ENCODE peak calls at places on chromosomes 6 and 20, in five cellular contexts. I is stimulated activated CD4-positive, alpha-beta T cell treated with anti-CD3 and anti-CD28 coated beads, Interleukin-2, amount 100 ng/mL, for 48 hours; O is EL; A is amniotic stem cell; D is activated gamma-delta T cell treated with Interleukin-2 at 50 U/mL for 16 hours. Q is an unnamed sample.

GRCh38 chr6:108622601-108623335 is 62.1 kb downstream of the FOXO3 start:
- DNase-seq in I (no peak), O (peak; percentile 82), A (peak; percentile 87), D (no peak), Q (no peak)

GRCh38 chr6:35737413-35738211 is 780 bp downstream of the ARMC12 start:
- DNase-seq in I (no peak), O (peak; percentile 78), A (peak; percentile 52), D (no peak), Q (no peak)

GRCh38 chr6:71879016-71879415 is 7.3 kb upstream of the RIMS1 start:
- DNase-seq in I (no peak), O (peak; percentile 19), A (peak; percentile 6), D (no peak), Q (no peak)

GRCh38 chr6:35385457-35386202 is 43.3 kb downstream of the PPARD start:
- DNase-seq in I (no peak), O (peak; percentile 41), A (no peak), D (no peak), Q (no peak)

GRCh38 chr20:58640446-58640845 is 10.6 kb upstream of the STX16 start:
- DNase-seq in I (no peak), O (peak; percentile 80), A (no peak), D (no peak), Q (no peak)

GRCh38 chr20:33992145-33992922 is 1.4 kb upstream of the RALY start:
- DNase-seq in I (no peak), O (no peak), A (no peak), D (no peak), Q (no peak)

GRCh38 chr20:722822-723644 is 45.3 kb downstream of the SLC52A3 start:
- DNase-seq in I (no peak), O (no peak), A (no peak), D (no peak), Q (no peak)

GRCh38 chr6:140809694-140810101 is 1323.0 kb upstream of the GJE1 start:
- DNase-seq in I (no peak), O (no peak), A (no peak), D (no peak), Q (no peak)

GRCh38 chr6:43878823-43879495 is 108.9 kb downstream of the VEGFA start:
- DNase-seq in I (no peak), O (no peak), A (no peak), D (no peak), Q (no peak)

GRCh38 chr20:59159091-59159821 is 4.4 kb upstream of the ZNF831 start:
- DNase-seq in I (peak; percentile 34), O (no peak), A (no peak), D (peak; percentile 77), Q (peak; percentile 58)

GRCh38 chr20:42082611-42083010 is 464.4 kb upstream of the CHD6 start:
- DNase-seq in I (no peak), O (no peak), A (no peak), D (no peak), Q (no peak)

GRCh38 chr20:57627972-57628650 is 7.9 kb upstream of the ZBP1 start:
- DNase-seq in I (peak; percentile 21), O (peak; percentile 40), A (no peak), D (peak; percentile 62), Q (peak; percentile 45)

GRCh38 chr6:108167449-108167903 is 1.7 kb downstream of the NR2E1 start:
- DNase-seq in I (no peak), O (no peak), A (no peak), D (no peak), Q (no peak)

GRCh38 chr6:125358898-125359297 is 57.1 kb upstream of the HDDC2 start:
- DNase-seq in I (no peak), O (no peak), A (no peak), D (no peak), Q (no peak)

GRCh38 chr6:154432533-154433476 is 76.2 kb upstream of the IPCEF1 start:
- DNase-seq in I (no peak), O (peak; percentile 45), A (no peak), D (no peak), Q (no peak)

GRCh38 chr6:17714879-17715860 is 8.4 kb upstream of the NUP153 start:
- DNase-seq in I (no peak), O (peak; percentile 97), A (peak; percentile 82), D (no peak), Q (no peak)

GRCh38 chr6:170553686-170554085 is 483 bp upstream of the TBP start:
- DNase-seq in I (no peak), O (no peak), A (peak; percentile 26), D (no peak), Q (no peak)

GRCh38 chr20:63850689-63851547 is 10.4 kb upstream of the ABHD16B start:
- DNase-seq in I (peak; percentile 48), O (no peak), A (no peak), D (no peak), Q (no peak)

GRCh38 chr6:151131346-151131745 is 108.4 kb upstream of the AKAP12 start:
- DNase-seq in I (no peak), O (no peak), A (no peak), D (no peak), Q (no peak)

GRCh38 chr6:12371151-12371550 is 81.0 kb downstream of the EDN1 start:
- DNase-seq in I (no peak), O (no peak), A (no peak), D (no peak), Q (no peak)

GRCh38 chr6:142886431-142887170 is 58.4 kb downstream of the HIVEP2 start:
- DNase-seq in I (no peak), O (peak; percentile 57), A (no peak), D (no peak), Q (no peak)

GRCh38 chr6:131199568-131200272 is 64.5 kb downstream of the AKAP7 start:
- DNase-seq in I (peak; percentile 47), O (peak; percentile 54), A (peak; percentile 20), D (peak; percentile 73), Q (peak; percentile 69)

GRCh38 chr6:143822584-143823024 is 20.5 kb upstream of the LTV1 start:
- DNase-seq in I (no peak), O (peak; percentile 61), A (no peak), D (no peak), Q (no peak)

GRCh38 chr6:147909645-147910044 is 401.2 kb downstream of the SAMD5 start:
- DNase-seq in I (no peak), O (peak; percentile 39), A (peak; percentile 19), D (no peak), Q (no peak)

GRCh38 chr6:150310539-150310938 is 58.3 kb upstream of the IYD start:
- DNase-seq in I (no peak), O (no peak), A (no peak), D (peak; percentile 24), Q (no peak)

GRCh38 chr6:155418017-155418749 is 37.5 kb downstream of the NOX3 start:
- DNase-seq in I (peak; percentile 40), O (peak; percentile 80), A (peak; percentile 29), D (peak; percentile 14), Q (peak; percentile 25)

GRCh38 chr6:152598858-152599537 is 38.2 kb downstream of the SYNE1 start:
- DNase-seq in I (no peak), O (no peak), A (no peak), D (no peak), Q (no peak)

GRCh38 chr6:56040271-56040670 is 164.9 kb upstream of the BMP5 start:
- DNase-seq in I (no peak), O (peak; percentile 4), A (no peak), D (no peak), Q (no peak)

GRCh38 chr20:17558154-17558940 is 11.5 kb upstream of the DSTN start:
- DNase-seq in I (peak; percentile 15), O (peak; percentile 91), A (peak; percentile 87), D (no peak), Q (no peak)

GRCh38 chr6:2952557-2953095 is 18.7 kb downstream of the SERPINB6 start:
- DNase-seq in I (peak; percentile 33), O (peak; percentile 94), A (peak; percentile 79), D (peak; percentile 35), Q (peak; percentile 44)

GRCh38 chr6:125953502-125953875 is 3.1 kb upstream of the HINT3 start:
- DNase-seq in I (no peak), O (no peak), A (no peak), D (no peak), Q (no peak)

GRCh38 chr20:57265649-57266250 is 691 bp downstream of the BMP7 start:
- DNase-seq in I (no peak), O (no peak), A (no peak), D (no peak), Q (no peak)

GRCh38 chr6:29593199-29593598 is 8.3 kb downstream of the OR2H2 start:
- DNase-seq in I (no peak), O (no peak), A (no peak), D (no peak), Q (no peak)

GRCh38 chr6:39156763-39157162 is 41.8 kb upstream of the SAYSD1 start:
- DNase-seq in I (no peak), O (no peak), A (no peak), D (no peak), Q (no peak)

GRCh38 chr6:163296835-163297519 is 117.5 kb upstream of the QKI start:
- DNase-seq in I (no peak), O (no peak), A (no peak), D (no peak), Q (no peak)

Q was measured in activated effector memory CD4-positive, alpha-beta T cell treated with Interleukin-2 at 50 U/mL for 16 hours.